ENCODE peak calls at places on chromosome 10, in four cellular contexts. V is WTC11, P is K562, I is HepG2. Z is an unnamed sample.

GRCh38 chr10:108597031-108597430 is 1326.3 kb downstream of the XPNPEP1 start:
- DNase-seq in V (no peak), P (no peak), I (no peak), Z (no peak)

GRCh38 chr10:62850646-62851045 is 34.5 kb upstream of the EGR2 start:
- DNase-seq in V (no peak), P (no peak), I (no peak), Z (no peak)

GRCh38 chr10:16777473-16778370 is 39.5 kb downstream of the RSU1 start:
- DNase-seq in V (no peak), P (peak), I (peak), Z (peak)

GRCh38 chr10:58829839-58830238 is 317.2 kb downstream of the BICC1 start:
- DNase-seq in V (no peak), P (no peak), I (no peak), Z (no peak)

GRCh38 chr10:98225000-98225399 is 43.0 kb downstream of the LOXL4 start:
- DNase-seq in V (no peak), P (no peak), I (no peak), Z (no peak)

GRCh38 chr10:67666416-67667043 is 29.5 kb downstream of the CTNNA3 start:
- DNase-seq in V (no peak), P (peak), I (peak), Z (peak)

GRCh38 chr10:116216676-116217075 is 56.3 kb downstream of the GFRA1 start:
- DNase-seq in V (no peak), P (no peak), I (peak), Z (no peak)

GRCh38 chr10:132386419-132386831 is 10.6 kb upstream of the PWWP2B start:
- DNase-seq in V (no peak), P (no peak), I (no peak), Z (no peak)

GRCh38 chr10:58385784-58386112 is 538 bp downstream of the TFAM start:
- DNase-seq in V (peak), P (peak), I (peak), Z (peak)

GRCh38 chr10:9015005-9015404 is 960.5 kb downstream of the GATA3 start:
- DNase-seq in V (no peak), P (no peak), I (no peak), Z (no peak)

GRCh38 chr10:72244573-72245038 is 28.5 kb upstream of the ASCC1 start:
- DNase-seq in V (no peak), P (no peak), I (no peak), Z (no peak)

GRCh38 chr10:66940950-66941349 is 15.1 kb downstream of the LRRTM3 start:
- DNase-seq in V (no peak), P (no peak), I (no peak), Z (no peak)

GRCh38 chr10:105611244-105611798 is 970.2 kb downstream of the SORCS3 start:
- DNase-seq in V (no peak), P (no peak), I (no peak), Z (no peak)

DNA sequence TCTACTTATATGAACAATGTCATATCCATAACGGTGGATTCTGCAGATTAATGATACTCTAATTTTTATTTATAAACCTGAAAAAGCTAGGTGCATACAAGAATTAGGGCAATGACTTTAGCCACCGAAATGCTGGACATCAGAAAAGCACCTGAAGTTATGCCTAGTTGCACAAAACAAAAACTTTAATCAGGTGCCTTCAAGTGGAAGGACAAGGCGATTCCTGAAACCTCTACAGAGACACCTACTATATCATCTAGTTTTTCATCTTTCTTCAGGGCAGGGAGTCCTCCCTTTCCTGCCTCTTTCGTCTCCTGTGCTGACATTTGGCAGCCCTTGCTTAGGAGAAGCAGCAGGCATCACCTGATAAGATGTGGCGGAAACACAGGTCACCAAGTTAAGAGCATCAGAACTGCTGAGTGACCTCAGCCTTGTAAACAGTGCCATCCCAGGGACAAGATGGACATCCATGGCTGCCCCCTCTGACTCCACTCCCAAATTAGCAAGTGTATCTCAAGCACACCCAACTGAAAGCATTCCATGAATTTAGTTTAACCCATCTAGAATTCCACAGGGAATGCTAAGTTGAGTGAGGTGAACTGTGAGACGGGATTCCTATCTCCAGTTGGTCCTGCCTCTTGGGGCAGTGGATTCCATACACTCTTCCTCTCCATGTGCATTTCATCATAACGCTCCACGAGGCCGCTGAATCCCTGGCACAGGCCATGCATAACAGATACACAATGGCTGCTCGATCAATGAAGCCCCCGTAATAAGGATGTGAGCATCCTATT is 5.8 kb downstream of the ITPRIP start:
- DNase-seq in V (no peak), P (peak), I (no peak), Z (no peak)
- TF ChIP-seq ELF4 in V (no peak), P (no peak), I (no peak), Z (no peak)

DNA sequence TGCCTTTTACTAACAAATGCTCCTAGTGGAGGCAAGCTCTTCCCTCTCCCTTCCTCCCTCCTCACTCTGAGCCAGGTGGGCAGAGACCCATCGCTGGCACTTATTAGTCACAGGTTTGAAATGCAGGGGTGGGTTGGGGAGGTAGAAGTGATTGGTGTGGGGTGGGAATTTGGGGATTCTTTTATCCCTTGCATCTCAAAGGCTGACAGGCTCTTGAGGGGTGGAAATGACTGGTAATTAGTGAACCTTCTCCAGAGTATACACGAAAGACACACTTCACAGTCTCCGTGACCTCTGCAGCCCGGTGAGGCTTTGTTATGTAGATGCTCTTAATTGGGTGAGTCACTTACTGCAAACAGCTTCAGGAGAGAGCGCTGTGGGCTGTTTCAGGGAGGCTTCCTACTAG is 13.9 kb upstream of the LRMDA start:
- DNase-seq in V (peak), P (no peak), I (no peak), Z (no peak)
- TF ChIP-seq ELF4 in V (no peak), P (no peak), I (no peak), Z (no peak)

GRCh38 chr10:123298583-123298982 is 144.4 kb downstream of the BUB3 start:
- DNase-seq in V (no peak), P (no peak), I (no peak), Z (no peak)

GRCh38 chr10:123295644-123296043 is 141.4 kb downstream of the BUB3 start:
- DNase-seq in V (no peak), P (peak), I (no peak), Z (no peak)

GRCh38 chr10:123294109-123294508 is 139.9 kb downstream of the BUB3 start:
- DNase-seq in V (no peak), P (no peak), I (no peak), Z (no peak)

GRCh38 chr10:123297175-123297574 is 143.0 kb downstream of the BUB3 start:
- DNase-seq in V (no peak), P (no peak), I (no peak), Z (no peak)

GRCh38 chr10:123294886-123295285 is 140.7 kb downstream of the BUB3 start:
- DNase-seq in V (no peak), P (no peak), I (no peak), Z (no peak)
- TF ChIP-seq ELF4 in V (no peak), P (no peak), I (no peak), Z (no peak)

GRCh38 chr10:129192344-129193128 is 274.5 kb upstream of the MGMT start:
- DNase-seq in V (no peak), P (no peak), I (no peak), Z (no peak)

GRCh38 chr10:129193148-129193547 is 273.9 kb upstream of the MGMT start:
- DNase-seq in V (no peak), P (no peak), I (no peak), Z (no peak)

GRCh38 chr10:129191848-129192247 is 275.2 kb upstream of the MGMT start:
- DNase-seq in V (no peak), P (no peak), I (no peak), Z (no peak)
- TF ChIP-seq ELF4 in V (no peak), P (no peak), I (no peak), Z (no peak)

GRCh38 chr10:30639946-30640786 is 10.6 kb upstream of the LYZL2 start:
- DNase-seq in V (no peak), P (peak), I (peak), Z (peak)

GRCh38 chr10:30637881-30638467 is 8.4 kb upstream of the LYZL2 start:
- DNase-seq in V (no peak), P (no peak), I (peak), Z (no peak)
- TF ChIP-seq ELF4 in V (no peak), P (no peak), I (no peak), Z (no peak)

GRCh38 chr10:79378647-79379511 is 31.6 kb downstream of the PPIF start:
- DNase-seq in V (no peak), P (no peak), I (no peak), Z (no peak)
- TF ChIP-seq ELF4 in V (no peak), P (no peak), I (no peak), Z (no peak)